ENCODE peak calls at places on chromosomes 6 and 20, in five cellular contexts. M is tibial artery, B is BJ, Z is uterus, Y is hepatocyte. H is an unnamed sample.

GRCh38 chr6:68071740-68072139 is 563.3 kb upstream of the ADGRB3 start:
- DNase-seq in M (no peak), Z (no peak), Y (no peak), B (no peak), H (no peak)

GRCh38 chr6:168364793-168365421 is 45.3 kb upstream of the DACT2 start:
- DNase-seq in M (peak), Y (no peak), Z (no peak), B (no peak), H (no peak)

GRCh38 chr6:15389759-15390723 is 144.2 kb downstream of the JARID2 start:
- DNase-seq in M (no peak), Z (no peak), B (no peak), Y (peak), H (no peak)

GRCh38 chr20:62860391-62860923 is 1.2 kb downstream of the TCFL5 start:
- DNase-seq in M (no peak), Z (no peak), B (no peak), Y (no peak), H (peak)

GRCh38 chr20:64067733-64068307 is 4.8 kb downstream of the TCEA2 start:
- DNase-seq in Y (no peak), B (no peak), Z (no peak), M (no peak), H (no peak)

GRCh38 chr6:47787620-47788497 is 6.0 kb downstream of the OPN5 start:
- DNase-seq in B (no peak), Z (peak), M (no peak), Y (peak), H (peak)

GRCh38 chr6:9064156-9064555 is 628.8 kb upstream of the SLC35B3 start:
- DNase-seq in Y (no peak), B (no peak), Z (no peak), M (no peak), H (no peak)

GRCh38 chr6:44071670-44072451 is 55.4 kb downstream of the MRPL14 start:
- DNase-seq in M (no peak), Z (peak), B (peak), Y (no peak), H (peak)

GRCh38 chr6:47853766-47854165 is 71.9 kb downstream of the OPN5 start:
- DNase-seq in B (no peak), Y (no peak), Z (no peak), M (no peak), H (no peak)

GRCh38 chr6:142753196-142753595 is 191.8 kb downstream of the HIVEP2 start:
- DNase-seq in Z (no peak), B (no peak), M (no peak), Y (no peak), H (no peak)

GRCh38 chr6:142757827-142758226 is 187.1 kb downstream of the HIVEP2 start:
- DNase-seq in B (no peak), M (no peak), Z (no peak), Y (no peak), H (no peak)

GRCh38 chr6:142758257-142759025 is 186.5 kb downstream of the HIVEP2 start:
- DNase-seq in B (no peak), M (no peak), Z (no peak), Y (no peak), H (no peak)

GRCh38 chr6:142752348-142752747 is 192.6 kb downstream of the HIVEP2 start:
- DNase-seq in B (no peak), Z (no peak), M (no peak), Y (no peak), H (no peak)

GRCh38 chr6:142756215-142756630 is 188.8 kb downstream of the HIVEP2 start:
- DNase-seq in Y (no peak), M (no peak), B (peak), Z (no peak), H (peak)
- TF ChIP-seq CTCF in Y (no peak), M (no peak), B (peak), Z (no peak), H (peak)

DNA sequence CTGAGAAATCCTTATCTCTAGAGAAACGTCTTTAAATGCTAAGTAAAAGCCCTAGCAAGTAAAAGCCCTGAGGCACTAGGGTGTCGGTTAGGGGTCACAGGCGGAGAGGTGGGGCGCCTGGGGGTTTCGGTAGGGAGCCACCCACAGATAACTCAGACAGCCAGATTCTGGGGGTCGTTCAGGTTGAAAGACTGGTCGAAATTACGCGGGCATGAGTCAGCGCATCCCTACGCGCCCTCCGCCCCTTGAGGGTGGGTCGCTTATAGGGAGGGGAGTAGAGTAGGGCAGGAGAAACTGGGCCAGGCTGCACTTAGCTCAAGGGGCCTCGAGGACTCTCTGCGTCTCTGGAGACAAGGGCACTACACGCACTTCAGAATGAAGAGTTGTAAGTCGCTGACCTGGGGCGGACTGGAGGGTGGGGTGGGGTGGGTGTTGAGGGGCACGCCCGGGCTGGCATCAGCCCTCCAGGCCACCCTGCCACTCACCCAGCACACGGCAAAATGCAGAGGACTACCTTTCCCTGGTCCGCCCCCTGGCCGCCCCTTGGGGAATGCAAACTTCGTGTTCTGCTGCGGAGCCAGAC is 598 bp upstream of the PPT2 start:
- DNase-seq in M (peak), Z (peak), Y (peak), B (no peak), H (no peak)
- TF ChIP-seq CTCF in M (no peak), Z (no peak), Y (peak), B (peak), H (peak)

DNA sequence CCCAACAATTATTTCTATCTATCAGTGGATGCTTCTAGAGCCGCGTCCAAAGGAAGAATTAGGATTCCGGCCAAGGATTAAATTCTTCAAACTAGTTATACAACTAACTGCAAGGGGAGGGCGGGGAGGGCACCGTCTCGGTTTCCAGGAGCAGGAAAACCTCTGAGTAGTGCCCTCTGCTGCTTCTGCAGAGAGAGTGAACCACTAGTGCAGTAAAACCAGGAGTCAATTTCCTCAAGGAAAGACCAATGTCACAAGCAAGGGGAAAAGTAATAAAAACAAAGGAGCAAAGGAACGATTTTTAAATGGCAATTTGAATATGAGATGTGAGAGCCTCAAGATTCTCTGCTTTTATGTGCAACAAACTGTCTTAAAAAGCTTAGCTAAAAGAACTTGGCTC is 16.5 kb upstream of the UBE2J1 start:
- DNase-seq in Y (peak), Z (peak), M (peak), B (no peak), H (peak)
- TF ChIP-seq CTCF in Y (peak), Z (peak), M (peak), B (peak), H (peak)

GRCh38 chr20:9215539-9215938 is 146.7 kb downstream of the PLCB4 start:
- DNase-seq in B (no peak), Z (no peak), M (no peak), Y (peak), H (no peak)
- TF ChIP-seq CTCF in B (peak), Z (no peak), M (no peak), Y (peak), H (peak)

GRCh38 chr6:159522877-159523547 is 170.0 kb downstream of the SOD2 start:
- DNase-seq in Y (no peak), M (no peak), Z (no peak), B (no peak), H (no peak)

GRCh38 chr6:159532155-159532554 is 160.9 kb downstream of the SOD2 start:
- DNase-seq in Y (no peak), M (no peak), Z (no peak), B (no peak), H (no peak)

GRCh38 chr6:159529820-159530405 is 163.1 kb downstream of the SOD2 start:
- DNase-seq in M (no peak), Y (no peak), B (no peak), Z (peak), H (no peak)

GRCh38 chr6:159525445-159526031 is 167.5 kb downstream of the SOD2 start:
- DNase-seq in B (no peak), Y (no peak), M (no peak), Z (no peak), H (no peak)

DNA sequence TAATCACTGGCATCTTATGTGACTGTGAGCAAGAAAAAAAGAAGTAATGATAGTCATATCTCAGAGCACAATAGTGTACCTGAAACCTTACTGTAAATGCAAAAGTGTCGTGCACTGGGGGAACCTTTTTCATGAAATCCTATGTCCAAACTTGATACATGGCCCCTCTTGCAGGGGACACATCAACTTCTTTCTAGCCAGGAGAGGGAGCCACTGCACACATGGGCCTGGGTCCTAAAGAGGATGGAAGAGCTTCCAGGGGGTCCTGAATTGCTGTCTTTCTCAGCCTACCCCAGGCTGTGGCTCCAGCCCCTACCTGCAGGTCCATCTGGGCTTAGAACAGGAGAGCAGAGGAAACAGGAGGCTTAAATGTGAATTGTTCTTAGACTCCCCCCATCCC is 165.7 kb downstream of the SOD2 start:
- DNase-seq in Z (no peak), B (no peak), Y (no peak), M (no peak), H (no peak)
- TF ChIP-seq CTCF in Z (no peak), B (no peak), Y (no peak), M (no peak), H (no peak)

GRCh38 chr6:158718431-158719126 is 68.7 kb downstream of the SYTL3 start:
- DNase-seq in Y (peak), Z (no peak), M (peak), B (no peak), H (no peak)
- TF ChIP-seq CTCF in Y (peak), Z (no peak), M (peak), B (peak), H (peak)

DNA sequence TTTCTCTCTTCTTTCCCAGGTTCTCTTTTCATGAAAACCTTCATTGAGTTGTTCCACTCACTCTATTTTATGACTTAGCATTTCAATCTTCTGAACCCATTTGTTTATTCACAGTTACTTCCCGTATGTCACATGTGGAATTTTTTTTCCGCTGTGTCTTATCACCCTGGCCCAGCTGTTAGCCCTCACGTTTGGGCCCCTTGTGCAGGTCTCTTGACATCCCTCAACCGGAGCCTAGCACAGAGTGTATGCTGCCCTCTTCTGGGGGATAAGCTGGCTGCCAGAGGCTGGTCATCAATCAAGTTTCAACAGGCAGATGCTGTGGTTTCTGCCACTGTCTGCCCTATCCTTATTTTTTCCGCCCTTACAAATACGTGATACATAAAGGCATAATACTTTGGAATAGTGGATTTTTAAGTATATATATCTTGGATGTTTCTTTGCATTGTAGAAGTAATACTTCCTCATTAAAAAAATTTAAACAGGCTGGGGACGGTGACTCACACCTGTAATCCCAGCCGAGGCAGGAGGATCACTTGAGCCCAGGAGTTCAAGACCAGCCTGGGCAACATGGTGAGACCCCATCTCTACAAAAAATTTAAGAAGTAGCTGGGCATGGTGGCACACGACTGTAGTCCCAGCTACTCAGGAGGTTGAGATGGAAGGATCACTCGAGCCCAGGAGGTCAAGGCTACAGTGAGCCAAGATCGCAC is 38.8 kb upstream of the RNF8 start:
- DNase-seq in M (no peak), B (no peak), Z (peak), Y (peak), H (no peak)
- TF ChIP-seq CTCF in M (no peak), B (peak), Z (no peak), Y (peak), H (peak)

H was measured in HFFc6.